ENCODE peak calls at places on chromosomes 3 and 15, in four cellular contexts. One of them, this sample, is unnamed.

GRCh38 chr15:62752687-62753517 is 289.6 kb upstream of the TPM1 start:
- DNase-seq in CD4-positive, alpha-beta memory T cell: no peak
- DNase-seq in RWPE2: no peak
- DNase-seq in body of pancreas: no peak
- DNase-seq in this sample: no peak

GRCh38 chr3:140134231-140134630 is 199.2 kb downstream of the CLSTN2 start:
- DNase-seq in CD4-positive, alpha-beta memory T cell: no peak
- DNase-seq in body of pancreas: no peak
- DNase-seq in RWPE2: no peak
- DNase-seq in this sample: no peak

GRCh38 chr3:42020681-42021307 is 58.9 kb upstream of the ULK4 start:
- DNase-seq in body of pancreas: no peak
- DNase-seq in RWPE2: no peak
- DNase-seq in CD4-positive, alpha-beta memory T cell: no peak
- DNase-seq in this sample: no peak

GRCh38 chr3:72163809-72164634 is 379.1 kb upstream of the PROK2 start:
- DNase-seq in CD4-positive, alpha-beta memory T cell: no peak
- DNase-seq in body of pancreas: no peak
- DNase-seq in RWPE2: no peak
- DNase-seq in this sample: no peak

GRCh38 chr15:89389841-89390603 is 55.4 kb upstream of the POLG start:
- DNase-seq in body of pancreas: no peak
- DNase-seq in RWPE2: no peak
- DNase-seq in CD4-positive, alpha-beta memory T cell: no peak
- DNase-seq in this sample: no peak

GRCh38 chr3:127052121-127052561 is 69.2 kb downstream of the PLXNA1 start:
- DNase-seq in CD4-positive, alpha-beta memory T cell: no peak
- DNase-seq in RWPE2: peak; percentile 34
- DNase-seq in body of pancreas: peak; percentile 36
- DNase-seq in this sample: no peak

GRCh38 chr15:81859737-81860516 is 185.9 kb downstream of the MEX3B start:
- DNase-seq in CD4-positive, alpha-beta memory T cell: no peak
- DNase-seq in RWPE2: no peak
- DNase-seq in body of pancreas: peak; percentile 60
- DNase-seq in this sample: no peak

GRCh38 chr3:124557433-124558232 is 172.6 kb upstream of the UMPS start:
- DNase-seq in body of pancreas: peak; percentile 78
- DNase-seq in RWPE2: no peak
- DNase-seq in CD4-positive, alpha-beta memory T cell: no peak
- DNase-seq in this sample: no peak

GRCh38 chr15:48408337-48408736 is 77.1 kb downstream of the DUT start:
- DNase-seq in body of pancreas: no peak
- DNase-seq in RWPE2: no peak
- DNase-seq in CD4-positive, alpha-beta memory T cell: no peak
- DNase-seq in this sample: no peak

GRCh38 chr3:64599651-64600050 is 88.1 kb downstream of the ADAMTS9 start:
- DNase-seq in CD4-positive, alpha-beta memory T cell: no peak
- DNase-seq in RWPE2: no peak
- DNase-seq in body of pancreas: no peak
- DNase-seq in this sample: no peak

GRCh38 chr3:78994174-78995027 is 773.4 kb downstream of the ROBO1 start:
- DNase-seq in CD4-positive, alpha-beta memory T cell: no peak
- DNase-seq in RWPE2: no peak
- DNase-seq in body of pancreas: no peak
- DNase-seq in this sample: no peak

GRCh38 chr3:160758929-160759577 is 3.0 kb downstream of the PPM1L start:
- DNase-seq in body of pancreas: no peak
- DNase-seq in CD4-positive, alpha-beta memory T cell: no peak
- DNase-seq in RWPE2: no peak
- DNase-seq in this sample: no peak

GRCh38 chr3:30578479-30578878 is 27.9 kb upstream of the TGFBR2 start:
- DNase-seq in CD4-positive, alpha-beta memory T cell: no peak
- DNase-seq in body of pancreas: no peak
- DNase-seq in RWPE2: no peak
- DNase-seq in this sample: no peak

GRCh38 chr15:39645976-39646257 is 65.0 kb downstream of the THBS1 start:
- DNase-seq in RWPE2: no peak
- DNase-seq in CD4-positive, alpha-beta memory T cell: no peak
- DNase-seq in body of pancreas: no peak
- DNase-seq in this sample: no peak

GRCh38 chr3:32469151-32469874 is 33.3 kb downstream of the CMTM6 start:
- DNase-seq in body of pancreas: no peak
- DNase-seq in RWPE2: no peak
- DNase-seq in CD4-positive, alpha-beta memory T cell: no peak
- DNase-seq in this sample: no peak

GRCh38 chr15:39232512-39232911 is 348.4 kb upstream of the THBS1 start:
- DNase-seq in RWPE2: peak; percentile 72
- DNase-seq in body of pancreas: no peak
- DNase-seq in CD4-positive, alpha-beta memory T cell: no peak
- DNase-seq in this sample: no peak

GRCh38 chr3:5023777-5024346 is 44.6 kb downstream of the BHLHE40 start:
- DNase-seq in CD4-positive, alpha-beta memory T cell: no peak
- DNase-seq in RWPE2: no peak
- DNase-seq in body of pancreas: no peak
- DNase-seq in this sample: no peak

GRCh38 chr3:179898024-179898423 is 138.7 kb downstream of the PEX5L start:
- DNase-seq in CD4-positive, alpha-beta memory T cell: peak; percentile 5
- DNase-seq in RWPE2: no peak
- DNase-seq in body of pancreas: peak; percentile 38
- DNase-seq in this sample: peak; percentile 22

GRCh38 chr3:52724511-52724910 is 18.6 kb downstream of the SPCS1 start:
- DNase-seq in CD4-positive, alpha-beta memory T cell: no peak
- DNase-seq in RWPE2: no peak
- DNase-seq in body of pancreas: no peak
- DNase-seq in this sample: no peak

GRCh38 chr15:80502782-80503181 is 98.6 kb downstream of the ARNT2 start:
- DNase-seq in CD4-positive, alpha-beta memory T cell: no peak
- DNase-seq in RWPE2: no peak
- DNase-seq in body of pancreas: no peak
- DNase-seq in this sample: no peak

GRCh38 chr3:146803746-146804145 is 198.6 kb upstream of the PLSCR5 start:
- DNase-seq in RWPE2: no peak
- DNase-seq in body of pancreas: no peak
- DNase-seq in CD4-positive, alpha-beta memory T cell: no peak
- DNase-seq in this sample: no peak

GRCh38 chr3:79178471-79178870 is 589.3 kb downstream of the ROBO1 start:
- DNase-seq in CD4-positive, alpha-beta memory T cell: no peak
- DNase-seq in RWPE2: no peak
- DNase-seq in body of pancreas: no peak
- DNase-seq in this sample: no peak

DNA sequence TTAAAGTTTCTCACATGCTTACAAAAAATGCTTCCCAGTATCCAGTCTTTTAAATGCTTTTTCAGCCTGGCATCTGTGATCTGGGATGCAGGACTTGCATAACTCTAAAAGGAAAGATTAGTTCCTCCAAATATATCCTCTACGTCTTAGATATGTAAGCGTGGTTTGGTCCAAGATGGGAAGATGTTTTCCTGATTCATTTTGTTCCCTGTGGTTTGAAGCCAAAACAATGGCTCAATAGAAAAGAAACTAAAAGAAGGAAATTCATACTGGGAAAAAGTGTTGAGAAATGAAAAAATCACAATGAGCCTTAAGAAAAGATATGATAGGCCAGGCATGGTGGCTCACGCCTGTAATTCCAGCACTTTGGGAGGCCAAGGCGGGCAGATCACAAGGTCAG is 1002.8 kb downstream of the NAALADL2 start:
- DNase-seq in CD4-positive, alpha-beta memory T cell: no peak
- DNase-seq in RWPE2: no peak
- DNase-seq in body of pancreas: no peak
- DNase-seq in this sample: no peak
- H3K27me3 ChIP-seq in CD4-positive, alpha-beta memory T cell: no peaks in the 10 kb centered on the region
- H3K27me3 ChIP-seq in RWPE2: no peaks in the 10 kb centered on the region
- H3K27me3 ChIP-seq in body of pancreas: no peaks in the 10 kb centered on the region
- H3K27me3 ChIP-seq in this sample: no peaks in the 10 kb centered on the region

GRCh38 chr3:129007792-129008191 is 6.7 kb downstream of the EFCC1 start:
- DNase-seq in CD4-positive, alpha-beta memory T cell: no peak
- DNase-seq in body of pancreas: no peak
- DNase-seq in RWPE2: no peak
- DNase-seq in this sample: no peak

GRCh38 chr3:129006864-129007263 is 5.8 kb downstream of the EFCC1 start:
- DNase-seq in body of pancreas: no peak
- DNase-seq in CD4-positive, alpha-beta memory T cell: no peak
- DNase-seq in RWPE2: no peak
- DNase-seq in this sample: no peak

GRCh38 chr3:129004639-129005295 is 3.7 kb downstream of the EFCC1 start:
- DNase-seq in CD4-positive, alpha-beta memory T cell: no peak
- DNase-seq in body of pancreas: no peak
- DNase-seq in RWPE2: no peak
- DNase-seq in this sample: no peak

GRCh38 chr3:129003578-129004112 is 2.5 kb downstream of the EFCC1 start:
- DNase-seq in RWPE2: no peak
- DNase-seq in body of pancreas: peak; percentile 79
- DNase-seq in CD4-positive, alpha-beta memory T cell: peak; percentile 53
- DNase-seq in this sample: peak; percentile 46

GRCh38 chr3:129005526-129006303 is 4.6 kb downstream of the EFCC1 start:
- DNase-seq in body of pancreas: peak; percentile 54
- DNase-seq in RWPE2: no peak
- DNase-seq in CD4-positive, alpha-beta memory T cell: no peak
- DNase-seq in this sample: no peak
- H3K27me3 ChIP-seq in body of pancreas: no peaks in the 10 kb centered on the region
- H3K27me3 ChIP-seq in RWPE2: peaks cover 47% of the 10 kb centered on the region
- H3K27me3 ChIP-seq in CD4-positive, alpha-beta memory T cell: peaks cover 17% of the 10 kb centered on the region
- H3K27me3 ChIP-seq in this sample: peaks cover 5% of the 10 kb centered on the region

DNA sequence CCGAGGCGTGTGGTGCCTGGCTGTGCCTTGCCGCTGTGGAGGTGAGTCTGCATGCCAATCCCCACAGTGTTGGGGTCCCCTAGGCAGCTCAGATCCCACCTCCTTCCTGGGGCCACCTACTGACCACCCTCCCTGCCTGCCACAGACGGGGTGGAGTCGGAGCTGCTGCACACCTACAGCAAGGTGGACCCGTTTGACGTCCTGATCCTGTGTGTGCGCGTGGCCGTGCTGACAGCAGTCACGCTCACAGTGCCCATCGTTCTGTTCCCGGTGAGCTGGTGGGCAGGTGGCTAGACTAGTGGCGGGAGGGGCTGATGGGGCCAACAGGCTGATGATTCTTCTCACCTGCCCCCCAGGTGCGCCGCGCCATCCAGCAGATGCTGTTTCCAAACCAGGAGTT is 13.4 kb downstream of the SLC38A3 start:
- DNase-seq in RWPE2: no peak
- DNase-seq in body of pancreas: no peak
- DNase-seq in CD4-positive, alpha-beta memory T cell: no peak
- DNase-seq in this sample: no peak
- H3K27me3 ChIP-seq in RWPE2: no peaks in the 10 kb centered on the region
- H3K27me3 ChIP-seq in body of pancreas: no peaks in the 10 kb centered on the region
- H3K27me3 ChIP-seq in CD4-positive, alpha-beta memory T cell: no peaks in the 10 kb centered on the region
- H3K27me3 ChIP-seq in this sample: no peaks in the 10 kb centered on the region

DNA sequence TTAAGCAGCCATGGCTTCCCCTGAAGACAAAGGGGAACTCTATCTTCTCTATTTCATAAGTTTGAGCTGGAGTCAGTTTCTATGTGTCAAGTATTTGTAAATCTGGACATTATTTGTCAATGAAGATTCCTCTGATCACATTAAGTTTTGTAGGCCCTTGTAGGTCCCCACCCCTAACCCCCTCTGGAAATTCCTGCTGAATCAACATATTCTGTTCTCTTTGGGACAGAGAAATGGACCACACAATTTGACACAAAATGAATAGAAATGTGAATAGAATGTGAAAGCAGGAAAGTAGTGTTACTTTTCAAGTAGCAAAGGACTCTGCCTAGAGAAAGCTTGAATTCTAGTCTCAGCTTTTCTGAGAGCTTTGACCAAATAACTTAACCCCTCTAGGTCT is 47.8 kb downstream of the TIPARP start:
- DNase-seq in body of pancreas: no peak
- DNase-seq in CD4-positive, alpha-beta memory T cell: no peak
- DNase-seq in RWPE2: no peak
- DNase-seq in this sample: no peak
- H3K27me3 ChIP-seq in body of pancreas: no peaks in the 10 kb centered on the region
- H3K27me3 ChIP-seq in CD4-positive, alpha-beta memory T cell: no peaks in the 10 kb centered on the region
- H3K27me3 ChIP-seq in RWPE2: no peaks in the 10 kb centered on the region
- H3K27me3 ChIP-seq in this sample: no peaks in the 10 kb centered on the region

GRCh38 chr3:195662-196061 is 901 bp upstream of the CHL1 start:
- DNase-seq in CD4-positive, alpha-beta memory T cell: no peak
- DNase-seq in RWPE2: no peak
- DNase-seq in body of pancreas: no peak
- DNase-seq in this sample: no peak

GRCh38 chr3:196322-197153 is at the start of gene CHL1:
- DNase-seq in body of pancreas: peak; percentile 13
- DNase-seq in RWPE2: no peak
- DNase-seq in CD4-positive, alpha-beta memory T cell: no peak
- DNase-seq in this sample: no peak

GRCh38 chr3:192215-192929 is 4.2 kb upstream of the CHL1 start:
- DNase-seq in RWPE2: no peak
- DNase-seq in body of pancreas: no peak
- DNase-seq in CD4-positive, alpha-beta memory T cell: no peak
- DNase-seq in this sample: no peak

GRCh38 chr3:194421-194820 is 2.1 kb upstream of the CHL1 start:
- DNase-seq in body of pancreas: no peak
- DNase-seq in RWPE2: no peak
- DNase-seq in CD4-positive, alpha-beta memory T cell: no peak
- DNase-seq in this sample: no peak

GRCh38 chr3:194006-194405 is 2.6 kb upstream of the CHL1 start:
- DNase-seq in RWPE2: no peak
- DNase-seq in CD4-positive, alpha-beta memory T cell: no peak
- DNase-seq in body of pancreas: no peak
- DNase-seq in this sample: no peak
- H3K27me3 ChIP-seq in RWPE2: peaks cover 44% of the 10 kb centered on the region
- H3K27me3 ChIP-seq in CD4-positive, alpha-beta memory T cell: no peaks in the 10 kb centered on the region
- H3K27me3 ChIP-seq in body of pancreas: peaks cover 4% of the 10 kb centered on the region
- H3K27me3 ChIP-seq in this sample: no peaks in the 10 kb centered on the region

GRCh38 chr15:91357527-91357926 is 257.5 kb downstream of the SV2B start:
- DNase-seq in RWPE2: no peak
- DNase-seq in body of pancreas: no peak
- DNase-seq in CD4-positive, alpha-beta memory T cell: no peak
- DNase-seq in this sample: no peak
- H3K27me3 ChIP-seq in RWPE2: peaks cover 3% of the 10 kb centered on the region
- H3K27me3 ChIP-seq in body of pancreas: no peaks in the 10 kb centered on the region
- H3K27me3 ChIP-seq in CD4-positive, alpha-beta memory T cell: no peaks in the 10 kb centered on the region
- H3K27me3 ChIP-seq in this sample: no peaks in the 10 kb centered on the region